ENCODE peak calls at places on chromosomes 5 and 9, in six cellular contexts. W, L, E, K, D and T are unnamed samples. For H3K9me3, the result is how much of the 10 kb centered on the place peaks cover.

GRCh38 chr5:146703499-146703898 is 175.1 kb downstream of the PPP2R2B start:
- DNase-seq in K (no peak), E (no peak), L (no peak), W (no peak), D (no peak), T (no peak)

GRCh38 chr9:79565245-79565644 is 6.5 kb upstream of the TLE4 start:
- DNase-seq in D (no peak), L (no peak), E (no peak), W (no peak), K (peak), T (no peak)

GRCh38 chr5:68250662-68251298 is 35.2 kb downstream of the PIK3R1 start:
- DNase-seq in D (no peak), L (no peak), K (no peak), W (no peak), E (peak), T (no peak)

GRCh38 chr9:17315341-17315740 is 180.5 kb downstream of the CNTLN start:
- DNase-seq in L (no peak), D (no peak), E (no peak), K (no peak), W (no peak), T (no peak)

GRCh38 chr9:91547076-91547475 is 123.4 kb upstream of the NFIL3 start:
- DNase-seq in L (no peak), E (no peak), W (no peak), K (no peak), D (no peak), T (no peak)

GRCh38 chr5:151208481-151208914 is 15.4 kb downstream of the CCDC69 start:
- DNase-seq in K (no peak), L (no peak), E (no peak), W (no peak), D (no peak), T (peak)

GRCh38 chr5:40882291-40882690 is 27.0 kb upstream of the C7 start:
- DNase-seq in L (no peak), E (no peak), K (no peak), D (no peak), W (no peak), T (no peak)

GRCh38 chr9:36415822-36416515 is 15.9 kb upstream of the RNF38 start:
- DNase-seq in K (no peak), E (no peak), W (peak), L (no peak), D (no peak), T (no peak)

GRCh38 chr9:1005043-1005667 is 28.7 kb downstream of the DMRT3 start:
- DNase-seq in K (peak), L (peak), W (no peak), E (peak), D (no peak), T (no peak)

GRCh38 chr5:67405101-67405364 is 208.4 kb upstream of the CD180 start:
- DNase-seq in L (no peak), K (no peak), E (no peak), D (no peak), W (no peak), T (no peak)

GRCh38 chr9:36276840-36277239 is 18.6 kb upstream of the GNE start:
- DNase-seq in E (peak), W (no peak), K (no peak), L (no peak), D (no peak), T (no peak)

GRCh38 chr9:69324549-69325401 is at the start of gene ENTREP1:
- DNase-seq in D (peak), W (peak), K (no peak), L (peak), E (peak), T (peak)

GRCh38 chr9:1202512-1203285 is 152.5 kb downstream of the DMRT2 start:
- DNase-seq in L (no peak), D (no peak), K (no peak), W (no peak), E (no peak), T (no peak)

GRCh38 chr9:19788152-19788551 is 685 bp downstream of the SLC24A2 start:
- DNase-seq in K (no peak), D (no peak), W (peak), L (no peak), E (no peak), T (no peak)

GRCh38 chr9:2963307-2963706 is 119.4 kb upstream of the PUM3 start:
- DNase-seq in W (no peak), L (no peak), E (no peak), K (no peak), D (no peak), T (no peak)

GRCh38 chr5:32595118-32595517 is 9.8 kb downstream of the SUB1 start:
- DNase-seq in D (no peak), L (no peak), W (no peak), E (no peak), K (no peak), T (no peak)

GRCh38 chr5:120388016-120388781 is 75.9 kb upstream of the PRR16 start:
- DNase-seq in W (no peak), K (no peak), D (no peak), E (peak), L (no peak), T (no peak)

GRCh38 chr5:11801061-11801460 is 103.2 kb downstream of the CTNND2 start:
- DNase-seq in K (no peak), W (no peak), D (no peak), E (no peak), L (no peak), T (no peak)

GRCh38 chr9:19358691-19359090 is 21.3 kb downstream of the RPS6 start:
- DNase-seq in E (no peak), K (no peak), L (no peak), D (no peak), W (no peak), T (no peak)

GRCh38 chr5:6419340-6419852 is 29.3 kb upstream of the UBE2QL1 start:
- DNase-seq in D (no peak), W (no peak), L (no peak), K (no peak), E (peak), T (no peak)

GRCh38 chr9:6356441-6356840 is 28.3 kb downstream of the TPD52L3 start:
- DNase-seq in K (no peak), W (no peak), D (no peak), E (no peak), L (no peak), T (no peak)

GRCh38 chr5:71938886-71939285 is 168.4 kb upstream of the MAP1B start:
- DNase-seq in E (no peak), L (no peak), W (no peak), K (no peak), D (no peak), T (no peak)

GRCh38 chr5:57209316-57210040 is 35.6 kb downstream of the GPBP1 start:
- DNase-seq in E (no peak), L (peak), W (peak), D (no peak), K (no peak), T (no peak)

GRCh38 chr5:150801117-150801927 is 22.8 kb downstream of the SMIM3 start:
- DNase-seq in K (no peak), D (no peak), E (peak), L (peak), W (peak), T (no peak)

GRCh38 chr5:99061711-99062110 is 132.9 kb upstream of the CHD1 start:
- DNase-seq in L (no peak), D (no peak), W (no peak), E (no peak), K (no peak), T (no peak)

GRCh38 chr5:142439208-142439607 is 114.4 kb upstream of the SPRY4 start:
- DNase-seq in W (no peak), E (no peak), L (no peak), D (no peak), K (no peak), T (no peak)

GRCh38 chr5:38060354-38060753 is 198.0 kb upstream of the EGFLAM start:
- DNase-seq in L (no peak), D (no peak), E (no peak), W (no peak), K (no peak), T (no peak)

GRCh38 chr9:121277518-121278275 is 9.7 kb downstream of the GSN start:
- DNase-seq in E (no peak), D (no peak), K (no peak), W (no peak), L (no peak), T (no peak)

GRCh38 chr5:56340196-56340980 is 107.3 kb upstream of the ANKRD55 start:
- DNase-seq in L (no peak), W (no peak), D (no peak), E (no peak), K (no peak), T (no peak)

GRCh38 chr5:29161897-29162296 is 2031.6 kb upstream of the CDH6 start:
- DNase-seq in K (no peak), D (no peak), L (no peak), W (no peak), E (no peak), T (no peak)

GRCh38 chr5:68015933-68016332 is 199.6 kb upstream of the PIK3R1 start:
- DNase-seq in D (no peak), W (no peak), K (no peak), L (no peak), E (no peak), T (no peak)

GRCh38 chr9:91795500-91796241 is 154.4 kb downstream of the ROR2 start:
- DNase-seq in K (no peak), E (no peak), W (no peak), L (peak), D (no peak), T (no peak)

GRCh38 chr9:132214027-132214622 is 52.3 kb downstream of the NTNG2 start:
- DNase-seq in E (peak), W (peak), K (no peak), D (no peak), L (peak), T (no peak)

GRCh38 chr5:97839338-97840081 is 656.5 kb upstream of the RIOK2 start:
- DNase-seq in W (no peak), K (no peak), L (no peak), E (peak), D (no peak), T (no peak)

GRCh38 chr5:1660511-1660910 is 136.8 kb upstream of the LPCAT1 start:
- DNase-seq in E (no peak), D (no peak), W (no peak), K (no peak), L (no peak), T (peak)

GRCh38 chr5:96854067-96854466 is 22.2 kb upstream of the ERAP2 start:
- DNase-seq in E (no peak), K (no peak), D (no peak), W (no peak), L (no peak), T (no peak)

DNA sequence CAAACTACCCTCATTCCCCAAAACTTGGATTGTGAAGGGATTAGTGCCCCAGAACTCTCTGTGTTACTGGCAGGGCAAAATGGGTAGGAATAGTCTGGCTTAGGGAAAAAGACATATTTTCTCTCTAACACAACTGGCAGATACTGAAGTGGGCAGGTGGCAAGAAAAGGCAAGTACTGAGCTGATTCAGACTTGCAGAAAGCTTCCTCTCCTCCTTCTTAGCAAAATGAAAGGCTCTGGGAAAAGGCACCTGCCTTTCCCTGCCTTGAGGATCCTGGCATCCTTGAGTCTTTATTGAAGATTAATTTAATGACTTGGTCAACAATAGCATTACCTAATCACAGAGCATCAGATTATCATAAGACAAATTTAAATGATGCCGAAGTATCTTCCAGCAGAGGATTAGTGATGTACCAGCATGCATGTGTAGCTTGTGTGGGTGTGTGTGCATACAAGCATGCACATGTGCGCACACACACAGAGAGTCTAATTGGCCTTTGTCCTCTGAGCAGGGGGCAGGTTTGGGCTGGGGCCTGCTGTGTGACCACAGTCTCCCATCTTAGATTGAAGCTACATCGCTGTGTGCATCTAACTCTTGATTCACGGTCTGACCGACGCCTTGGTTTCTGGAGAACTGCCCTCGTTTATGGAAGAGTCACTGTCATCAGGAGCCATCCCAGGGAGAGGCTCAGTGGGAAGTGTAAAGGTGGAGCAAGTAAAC is 294.8 kb downstream of the AOPEP start:
- DNase-seq in D (no peak), E (no peak), W (no peak), L (no peak), K (no peak), T (no peak)
- TF ChIP-seq POLR2AphosphoS5 in D (no peak), E (no peak), W (no peak), L (no peak), K (no peak), T (no peak)

DNA sequence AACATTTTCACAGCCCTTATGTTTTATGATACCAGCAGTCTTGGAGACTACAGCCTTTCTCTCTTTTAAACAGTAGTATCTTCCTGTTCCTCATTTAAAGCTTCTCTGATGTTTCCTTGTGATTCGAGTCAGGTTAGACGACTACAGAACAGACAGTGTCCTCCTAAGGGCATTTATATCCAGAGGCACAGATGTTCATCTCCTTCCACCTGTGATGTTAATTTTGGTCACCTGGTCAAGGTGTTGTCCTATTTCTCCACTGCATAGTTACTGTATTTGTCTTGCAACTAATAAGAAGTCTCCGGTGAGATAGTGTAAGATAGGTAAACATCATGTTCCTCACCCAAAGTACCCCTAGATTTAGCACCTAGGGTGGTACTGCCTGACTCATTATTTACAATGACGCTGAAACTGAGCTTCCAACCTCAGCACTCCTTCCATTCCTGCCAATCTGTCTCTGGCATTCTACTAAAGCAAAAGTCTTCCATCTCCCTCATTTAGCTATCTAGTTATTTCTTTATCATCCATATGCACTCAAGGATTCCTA is 20.7 kb downstream of the TTC39B start:
- DNase-seq in L (no peak), K (no peak), D (no peak), E (no peak), W (no peak), T (no peak)
- H3K9me3 ChIP-seq in L (under half), K (under half), D (under half), E (under half), W (under half), T (under half)

GRCh38 chr9:98860871-98861293 is 53.4 kb downstream of the GALNT12 start:
- DNase-seq in E (peak), D (no peak), K (no peak), L (no peak), W (no peak), T (no peak)
- TF ChIP-seq CTCF in E (no peak), D (peak), K (no peak), L (peak), W (peak), T (peak)

GRCh38 chr9:104991144-104991953 is 63.4 kb upstream of the ABCA1 start:
- DNase-seq in D (peak), L (peak), W (peak), E (peak), K (peak), T (peak)
- TF ChIP-seq POLR2AphosphoS5 in D (peak), L (no peak), W (peak), E (no peak), K (no peak), T (no peak)

GRCh38 chr9:84849049-84849448 is 179.5 kb downstream of the NTRK2 start:
- DNase-seq in W (no peak), D (no peak), E (no peak), K (no peak), L (no peak), T (no peak)
- H3K9me3 ChIP-seq in W (under half), D (under half), E (under half), K (under half), L (under half), T (under half)

GRCh38 chr9:127241354-127241753 is 23.2 kb upstream of the GARNL3 start:
- DNase-seq in L (no peak), W (no peak), E (no peak), K (no peak), D (no peak), T (no peak)

GRCh38 chr9:127249877-127250276 is 14.7 kb upstream of the GARNL3 start:
- DNase-seq in K (no peak), L (no peak), W (no peak), E (no peak), D (no peak), T (no peak)

GRCh38 chr9:127248241-127248640 is 16.3 kb upstream of the GARNL3 start:
- DNase-seq in L (no peak), K (no peak), E (no peak), W (no peak), D (no peak), T (no peak)

GRCh38 chr9:127245637-127246164 is 18.9 kb upstream of the GARNL3 start:
- DNase-seq in D (no peak), L (no peak), W (no peak), E (no peak), K (no peak), T (no peak)

DNA sequence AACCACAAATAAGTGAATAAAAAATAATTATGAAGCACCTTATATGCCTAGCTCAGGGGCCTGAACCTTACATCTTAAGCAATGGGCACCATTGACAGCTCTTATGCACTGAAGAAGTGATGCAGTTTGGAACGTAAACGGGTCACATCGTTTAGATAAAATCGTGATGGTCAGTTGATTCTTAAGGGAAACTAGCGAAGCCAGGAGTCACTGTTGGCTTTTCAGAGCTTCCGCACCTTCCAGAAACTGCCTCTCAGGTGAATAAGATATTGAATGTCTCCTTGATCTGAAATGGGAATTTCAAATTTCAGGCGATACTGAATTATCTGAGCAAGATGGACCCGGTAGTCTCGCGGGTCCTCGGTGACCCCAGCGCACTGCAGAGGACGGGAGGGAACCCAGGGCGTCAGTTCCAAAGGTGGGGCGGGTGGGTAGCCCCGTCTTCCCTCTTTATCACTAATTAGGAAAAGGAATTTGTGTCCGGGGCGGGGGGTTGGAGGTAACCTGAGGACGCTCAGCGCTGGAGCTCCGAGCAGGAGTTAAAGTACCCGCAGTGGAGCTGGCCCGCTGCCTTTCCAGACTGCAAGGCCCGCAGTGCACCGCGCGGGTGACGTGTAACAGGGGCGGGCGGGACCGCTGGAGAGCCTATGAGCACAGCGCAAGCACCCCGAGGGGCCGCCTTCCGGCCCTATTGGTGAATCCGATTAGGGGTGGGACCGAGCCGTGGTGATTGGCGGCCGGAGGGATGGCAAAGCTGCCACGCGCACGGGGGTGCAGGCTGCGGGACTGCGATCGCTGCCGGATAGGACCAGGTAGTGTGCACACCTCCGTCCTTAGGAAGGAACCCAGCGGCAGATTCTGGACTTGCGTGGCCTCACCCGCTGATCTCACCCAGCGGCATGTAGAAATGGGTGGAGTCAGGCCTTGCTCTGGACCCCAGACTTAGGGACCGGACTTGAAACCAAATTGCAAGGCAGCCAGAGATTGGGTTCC is 19.7 kb upstream of the GARNL3 start:
- DNase-seq in W (peak), L (no peak), K (no peak), E (peak), D (peak), T (peak)
- TF ChIP-seq CTCF in W (no peak), L (no peak), K (no peak), E (no peak), D (no peak), T (no peak)

GRCh38 chr5:17294639-17295311 is 77.3 kb downstream of the BASP1 start:
- DNase-seq in K (no peak), E (no peak), D (no peak), W (no peak), L (no peak), T (no peak)
- TF ChIP-seq POLR2AphosphoS5 in K (no peak), E (no peak), D (no peak), W (no peak), L (no peak), T (no peak)

GRCh38 chr5:3931976-3932375 is 336.3 kb downstream of the IRX1 start:
- DNase-seq in W (no peak), D (no peak), L (no peak), E (no peak), K (no peak), T (no peak)
- H3K9me3 ChIP-seq in W (under half), D (under half), L (under half), E (under half), K (under half), T (under half)

GRCh38 chr5:131812371-131813160 is 15.7 kb upstream of the FNIP1 start:
- DNase-seq in L (no peak), D (no peak), W (no peak), E (no peak), K (no peak), T (no peak)

GRCh38 chr5:131810510-131811249 is 13.9 kb upstream of the FNIP1 start:
- DNase-seq in L (peak), W (no peak), D (no peak), K (no peak), E (peak), T (no peak)

GRCh38 chr5:131818001-131818724 is 21.3 kb upstream of the FNIP1 start:
- DNase-seq in E (no peak), D (no peak), K (no peak), W (no peak), L (no peak), T (no peak)

DNA sequence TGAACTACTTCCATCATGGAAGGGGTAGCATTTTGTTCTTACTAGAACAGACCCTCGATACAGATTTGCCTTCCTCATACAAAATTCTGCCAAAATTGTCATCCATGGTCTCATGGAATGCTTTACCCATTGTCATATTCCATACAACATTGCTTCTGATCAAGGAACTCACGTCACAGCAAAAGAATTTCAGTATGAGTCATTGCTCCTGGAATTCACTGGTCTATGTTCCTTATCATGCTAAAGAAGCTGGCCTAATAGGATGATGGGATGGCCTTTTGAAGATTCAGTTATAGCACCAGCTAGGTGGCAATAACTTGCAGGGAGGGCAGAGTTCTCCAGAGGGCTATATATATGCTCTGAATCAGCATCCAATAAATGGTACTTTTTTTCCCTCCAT is 18.2 kb upstream of the FNIP1 start:
- DNase-seq in E (peak), K (no peak), W (no peak), D (no peak), L (peak), T (no peak)
- TF ChIP-seq CTCF in E (no peak), K (no peak), W (no peak), D (no peak), L (no peak), T (no peak)